ENCODE peak calls at places on chromosomes 11 and 22, in ten cellular contexts. One of them, this sample, is unnamed.

GRCh38 chr22:41498322-41498721 is 29.4 kb downstream of the ACO2 start:
- DNase-seq in esophagus squamous epithelium: no peak
- DNase-seq in A673: no peak
- DNase-seq in colonic mucosa: no peak
- DNase-seq in astrocyte: no peak
- DNase-seq in transverse colon: no peak
- DNase-seq in gastrocnemius medialis: no peak
- DNase-seq in adrenal gland: no peak
- DNase-seq in right lobe of liver: no peak
- DNase-seq in suprapubic skin: no peak
- DNase-seq in this sample: no peak

GRCh38 chr11:71927813-71928738 is at the start of gene XNDC1N:
- DNase-seq in colonic mucosa: peak; percentile 71
- DNase-seq in esophagus squamous epithelium: no peak
- DNase-seq in A673: peak; percentile 97
- DNase-seq in astrocyte: peak; percentile 88
- DNase-seq in adrenal gland: peak; percentile 83
- DNase-seq in transverse colon: peak; percentile 40
- DNase-seq in suprapubic skin: peak; percentile 82
- DNase-seq in right lobe of liver: peak; percentile 43
- DNase-seq in gastrocnemius medialis: peak; percentile 69
- DNase-seq in this sample: peak; percentile 56

GRCh38 chr11:35059040-35059439 is 79.9 kb upstream of the CD44 start:
- DNase-seq in right lobe of liver: no peak
- DNase-seq in A673: no peak
- DNase-seq in astrocyte: no peak
- DNase-seq in esophagus squamous epithelium: no peak
- DNase-seq in colonic mucosa: no peak
- DNase-seq in suprapubic skin: no peak
- DNase-seq in adrenal gland: no peak
- DNase-seq in gastrocnemius medialis: no peak
- DNase-seq in transverse colon: no peak
- DNase-seq in this sample: no peak

GRCh38 chr11:113549061-113549460 is 73.9 kb upstream of the DRD2 start:
- DNase-seq in A673: no peak
- DNase-seq in astrocyte: no peak
- DNase-seq in transverse colon: no peak
- DNase-seq in esophagus squamous epithelium: no peak
- DNase-seq in colonic mucosa: no peak
- DNase-seq in gastrocnemius medialis: no peak
- DNase-seq in suprapubic skin: no peak
- DNase-seq in right lobe of liver: no peak
- DNase-seq in adrenal gland: no peak
- DNase-seq in this sample: no peak

GRCh38 chr11:112826788-112827187 is 134.4 kb upstream of the NCAM1 start:
- DNase-seq in esophagus squamous epithelium: no peak
- DNase-seq in gastrocnemius medialis: no peak
- DNase-seq in colonic mucosa: no peak
- DNase-seq in suprapubic skin: no peak
- DNase-seq in right lobe of liver: no peak
- DNase-seq in astrocyte: no peak
- DNase-seq in A673: no peak
- DNase-seq in adrenal gland: no peak
- DNase-seq in transverse colon: no peak
- DNase-seq in this sample: no peak

GRCh38 chr11:68146704-68147474 is 25.7 kb upstream of the CHKA start:
- DNase-seq in transverse colon: peak; percentile 84
- DNase-seq in A673: no peak
- DNase-seq in gastrocnemius medialis: no peak
- DNase-seq in colonic mucosa: peak; percentile 87
- DNase-seq in right lobe of liver: peak; percentile 80
- DNase-seq in adrenal gland: peak; percentile 68
- DNase-seq in suprapubic skin: peak; percentile 71
- DNase-seq in esophagus squamous epithelium: no peak
- DNase-seq in astrocyte: no peak
- DNase-seq in this sample: no peak

GRCh38 chr11:62433141-62433543 is 14.3 kb downstream of the SCGB1A1 start:
- DNase-seq in transverse colon: no peak
- DNase-seq in A673: no peak
- DNase-seq in astrocyte: no peak
- DNase-seq in colonic mucosa: no peak
- DNase-seq in gastrocnemius medialis: no peak
- DNase-seq in right lobe of liver: no peak
- DNase-seq in suprapubic skin: no peak
- DNase-seq in esophagus squamous epithelium: no peak
- DNase-seq in adrenal gland: no peak
- DNase-seq in this sample: no peak

GRCh38 chr11:70498171-70498571 is 99.8 kb downstream of the CTTN start:
- DNase-seq in adrenal gland: no peak
- DNase-seq in suprapubic skin: no peak
- DNase-seq in gastrocnemius medialis: no peak
- DNase-seq in astrocyte: no peak
- DNase-seq in colonic mucosa: no peak
- DNase-seq in right lobe of liver: peak; percentile 7
- DNase-seq in esophagus squamous epithelium: no peak
- DNase-seq in transverse colon: no peak
- DNase-seq in A673: no peak
- DNase-seq in this sample: no peak

GRCh38 chr11:28049338-28050216 is 58.4 kb downstream of the KIF18A start:
- DNase-seq in A673: peak; percentile 94
- DNase-seq in gastrocnemius medialis: no peak
- DNase-seq in right lobe of liver: no peak
- DNase-seq in adrenal gland: no peak
- DNase-seq in colonic mucosa: no peak
- DNase-seq in suprapubic skin: no peak
- DNase-seq in transverse colon: no peak
- DNase-seq in esophagus squamous epithelium: no peak
- DNase-seq in astrocyte: peak; percentile 65
- DNase-seq in this sample: no peak

GRCh38 chr11:121323208-121323607 is 30.6 kb downstream of the SC5D start:
- DNase-seq in transverse colon: no peak
- DNase-seq in adrenal gland: no peak
- DNase-seq in suprapubic skin: no peak
- DNase-seq in right lobe of liver: no peak
- DNase-seq in esophagus squamous epithelium: no peak
- DNase-seq in colonic mucosa: no peak
- DNase-seq in A673: no peak
- DNase-seq in astrocyte: no peak
- DNase-seq in gastrocnemius medialis: no peak
- DNase-seq in this sample: no peak

GRCh38 chr11:100687630-100688395 is 725 bp downstream of the ARHGAP42 start:
- DNase-seq in suprapubic skin: no peak
- DNase-seq in astrocyte: peak; percentile 77
- DNase-seq in adrenal gland: peak; percentile 57
- DNase-seq in A673: peak; percentile 87
- DNase-seq in gastrocnemius medialis: peak; percentile 56
- DNase-seq in right lobe of liver: peak; percentile 46
- DNase-seq in transverse colon: peak; percentile 65
- DNase-seq in colonic mucosa: peak; percentile 71
- DNase-seq in esophagus squamous epithelium: no peak
- DNase-seq in this sample: peak; percentile 45

GRCh38 chr11:104127828-104128227 is 36.1 kb downstream of the PDGFD start:
- DNase-seq in suprapubic skin: no peak
- DNase-seq in astrocyte: peak; percentile 25
- DNase-seq in esophagus squamous epithelium: no peak
- DNase-seq in A673: peak; percentile 40
- DNase-seq in right lobe of liver: no peak
- DNase-seq in adrenal gland: no peak
- DNase-seq in transverse colon: no peak
- DNase-seq in colonic mucosa: no peak
- DNase-seq in gastrocnemius medialis: no peak
- DNase-seq in this sample: no peak

GRCh38 chr11:122822241-122822640 is 16.1 kb upstream of the CRTAM start:
- DNase-seq in transverse colon: no peak
- DNase-seq in suprapubic skin: no peak
- DNase-seq in A673: no peak
- DNase-seq in esophagus squamous epithelium: no peak
- DNase-seq in colonic mucosa: no peak
- DNase-seq in right lobe of liver: no peak
- DNase-seq in astrocyte: no peak
- DNase-seq in adrenal gland: no peak
- DNase-seq in gastrocnemius medialis: no peak
- DNase-seq in this sample: no peak

GRCh38 chr11:101706015-101706414 is 122.2 kb upstream of the TRPC6 start:
- DNase-seq in esophagus squamous epithelium: no peak
- DNase-seq in adrenal gland: no peak
- DNase-seq in transverse colon: no peak
- DNase-seq in colonic mucosa: no peak
- DNase-seq in suprapubic skin: no peak
- DNase-seq in gastrocnemius medialis: no peak
- DNase-seq in right lobe of liver: no peak
- DNase-seq in A673: no peak
- DNase-seq in astrocyte: no peak
- DNase-seq in this sample: peak; percentile 16

GRCh38 chr11:23903044-23903704 is 593.7 kb upstream of the LUZP2 start:
- DNase-seq in gastrocnemius medialis: no peak
- DNase-seq in esophagus squamous epithelium: no peak
- DNase-seq in colonic mucosa: no peak
- DNase-seq in transverse colon: no peak
- DNase-seq in suprapubic skin: no peak
- DNase-seq in right lobe of liver: no peak
- DNase-seq in astrocyte: peak; percentile 94
- DNase-seq in A673: no peak
- DNase-seq in adrenal gland: no peak
- DNase-seq in this sample: peak; percentile 83

GRCh38 chr22:29309332-29310064 is 3.0 kb downstream of the GAS2L1 start:
- DNase-seq in adrenal gland: peak; percentile 80
- DNase-seq in astrocyte: no peak
- DNase-seq in transverse colon: peak; percentile 50
- DNase-seq in gastrocnemius medialis: no peak
- DNase-seq in esophagus squamous epithelium: no peak
- DNase-seq in right lobe of liver: peak; percentile 38
- DNase-seq in A673: no peak
- DNase-seq in colonic mucosa: peak; percentile 62
- DNase-seq in suprapubic skin: no peak
- DNase-seq in this sample: no peak

GRCh38 chr11:23797624-23798419 is 699.0 kb upstream of the LUZP2 start:
- DNase-seq in colonic mucosa: peak; percentile 37
- DNase-seq in suprapubic skin: no peak
- DNase-seq in esophagus squamous epithelium: no peak
- DNase-seq in transverse colon: peak; percentile 23
- DNase-seq in gastrocnemius medialis: no peak
- DNase-seq in astrocyte: no peak
- DNase-seq in A673: no peak
- DNase-seq in right lobe of liver: no peak
- DNase-seq in adrenal gland: no peak
- DNase-seq in this sample: no peak

DNA sequence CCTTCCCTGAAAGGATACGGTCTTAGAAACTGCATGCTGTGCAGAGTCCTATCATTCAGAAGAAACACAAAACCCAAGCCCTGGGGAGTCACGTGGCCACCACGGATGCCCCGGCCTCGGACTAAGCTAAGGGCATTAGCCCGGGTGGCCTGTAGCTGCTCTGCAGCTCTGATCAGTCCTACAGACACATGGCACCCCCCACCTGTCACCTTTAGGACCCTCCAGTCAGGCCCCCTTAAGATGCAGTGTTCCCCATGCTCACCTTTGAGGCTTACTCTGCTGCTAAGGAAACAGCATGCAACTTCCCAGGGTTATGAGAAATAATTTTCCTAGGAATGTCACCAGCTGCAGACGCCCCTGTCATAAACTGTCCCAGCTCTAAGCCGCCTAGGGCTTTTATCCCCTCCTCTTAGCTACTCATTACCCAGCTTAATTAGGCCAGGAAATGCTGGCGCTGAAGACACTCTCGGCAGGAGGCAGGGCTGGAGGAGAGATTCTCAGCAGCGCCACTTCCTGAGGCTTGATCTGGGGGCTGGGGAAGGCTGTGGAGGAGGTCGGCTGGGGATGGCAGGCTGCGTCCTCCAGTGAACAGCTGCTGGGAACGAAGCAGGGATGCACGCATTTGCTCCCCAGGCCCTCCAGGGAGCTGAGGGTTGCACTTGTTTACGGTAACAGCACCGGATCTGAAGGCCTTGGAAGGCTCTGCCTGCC is 47.2 kb upstream of the ADA2 start:
- DNase-seq in transverse colon: peak; percentile 76
- DNase-seq in astrocyte: no peak
- DNase-seq in colonic mucosa: peak; percentile 79
- DNase-seq in gastrocnemius medialis: peak; percentile 13
- DNase-seq in suprapubic skin: no peak
- DNase-seq in adrenal gland: no peak
- DNase-seq in right lobe of liver: no peak
- DNase-seq in esophagus squamous epithelium: no peak
- DNase-seq in A673: peak; percentile 98
- DNase-seq in this sample: no peak
- H3K4me3 ChIP-seq in transverse colon: no peak overlapping the region
- H3K4me3 ChIP-seq in astrocyte: no peak overlapping the region
- H3K4me3 ChIP-seq in colonic mucosa: no peak overlapping the region
- H3K4me3 ChIP-seq in gastrocnemius medialis: no peak overlapping the region
- H3K4me3 ChIP-seq in suprapubic skin: no peak overlapping the region
- H3K4me3 ChIP-seq in adrenal gland: no peak overlapping the region
- H3K4me3 ChIP-seq in right lobe of liver: no peak overlapping the region
- H3K4me3 ChIP-seq in esophagus squamous epithelium: no peak overlapping the region
- H3K4me3 ChIP-seq in A673: peak overlapping the region; percentile 10
- H3K4me3 ChIP-seq in this sample: no peak overlapping the region

GRCh38 chr22:22666307-22667091 is 22.1 kb downstream of the GGTLC2 start:
- DNase-seq in gastrocnemius medialis: no peak
- DNase-seq in esophagus squamous epithelium: no peak
- DNase-seq in adrenal gland: peak; percentile 37
- DNase-seq in transverse colon: peak; percentile 60
- DNase-seq in colonic mucosa: peak; percentile 27
- DNase-seq in A673: peak; percentile 27
- DNase-seq in right lobe of liver: peak; percentile 58
- DNase-seq in astrocyte: no peak
- DNase-seq in suprapubic skin: no peak
- DNase-seq in this sample: no peak
- TF ChIP-seq CTCF in gastrocnemius medialis: no peak
- TF ChIP-seq CTCF in esophagus squamous epithelium: peak; percentile 25
- TF ChIP-seq CTCF in adrenal gland: peak; percentile 35
- TF ChIP-seq CTCF in transverse colon: peak; percentile 34
- TF ChIP-seq CTCF in colonic mucosa: peak; percentile 50
- TF ChIP-seq CTCF in A673: peak; percentile 68
- TF ChIP-seq CTCF in right lobe of liver: peak; percentile 50
- TF ChIP-seq CTCF in astrocyte: peak; percentile 29
- TF ChIP-seq CTCF in suprapubic skin: peak; percentile 26
- TF ChIP-seq CTCF in this sample: peak; percentile 85

DNA sequence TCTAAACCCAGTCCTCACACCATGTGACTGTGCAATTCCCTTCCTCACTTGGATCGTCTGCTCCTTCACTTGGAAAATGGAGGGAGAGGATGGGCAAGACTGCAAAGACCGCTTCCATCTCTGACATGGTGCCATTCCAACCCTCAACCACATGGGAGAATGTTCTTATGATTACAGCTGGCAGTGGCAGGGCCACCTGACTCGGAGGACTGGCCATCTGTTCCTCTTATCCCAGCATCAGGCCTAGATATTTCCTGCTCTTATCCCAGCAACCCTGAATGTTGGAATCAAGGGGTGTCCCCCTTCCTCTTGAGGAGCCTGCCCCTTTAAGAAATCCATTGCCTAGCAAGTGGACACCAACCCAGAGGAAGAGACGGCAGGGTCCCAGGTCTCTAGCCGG is 15.4 kb downstream of the DSCAML1 start:
- DNase-seq in astrocyte: no peak
- DNase-seq in colonic mucosa: no peak
- DNase-seq in adrenal gland: no peak
- DNase-seq in A673: no peak
- DNase-seq in gastrocnemius medialis: no peak
- DNase-seq in esophagus squamous epithelium: no peak
- DNase-seq in transverse colon: no peak
- DNase-seq in suprapubic skin: no peak
- DNase-seq in right lobe of liver: no peak
- DNase-seq in this sample: no peak
- H3K27me3 ChIP-seq in astrocyte: peaks cover 41% of the 10 kb centered on the region
- H3K27me3 ChIP-seq in colonic mucosa: no peaks in the 10 kb centered on the region
- H3K27me3 ChIP-seq in adrenal gland: peaks cover 3% of the 10 kb centered on the region
- H3K27me3 ChIP-seq in A673: peaks cover 84% of the 10 kb centered on the region
- H3K27me3 ChIP-seq in gastrocnemius medialis: peaks cover 24% of the 10 kb centered on the region
- H3K27me3 ChIP-seq in esophagus squamous epithelium: no peaks in the 10 kb centered on the region
- H3K27me3 ChIP-seq in transverse colon: no peaks in the 10 kb centered on the region
- H3K27me3 ChIP-seq in suprapubic skin: peaks cover 57% of the 10 kb centered on the region
- H3K27me3 ChIP-seq in right lobe of liver: no peaks in the 10 kb centered on the region
- H3K27me3 ChIP-seq in this sample: peaks cover 29% of the 10 kb centered on the region

GRCh38 chr11:45148276-45148675 is 1.8 kb downstream of the PRDM11 start:
- DNase-seq in colonic mucosa: peak; percentile 14
- DNase-seq in gastrocnemius medialis: no peak
- DNase-seq in esophagus squamous epithelium: no peak
- DNase-seq in right lobe of liver: no peak
- DNase-seq in A673: no peak
- DNase-seq in transverse colon: no peak
- DNase-seq in astrocyte: no peak
- DNase-seq in adrenal gland: no peak
- DNase-seq in suprapubic skin: no peak
- DNase-seq in this sample: no peak
- H3K4me3 ChIP-seq in colonic mucosa: no peak overlapping the region
- H3K4me3 ChIP-seq in gastrocnemius medialis: peak overlapping the region; percentile 83
- H3K4me3 ChIP-seq in esophagus squamous epithelium: no peak overlapping the region
- H3K4me3 ChIP-seq in right lobe of liver: no peak overlapping the region
- H3K4me3 ChIP-seq in A673: no peak overlapping the region
- H3K4me3 ChIP-seq in transverse colon: peak overlapping the region; percentile 52
- H3K4me3 ChIP-seq in astrocyte: peak overlapping the region; percentile 90
- H3K4me3 ChIP-seq in adrenal gland: no peak overlapping the region
- H3K4me3 ChIP-seq in suprapubic skin: peak overlapping the region; percentile 82
- H3K4me3 ChIP-seq in this sample: no peak overlapping the region

This sample was measured in AG04450.